ENCODE peak calls at places on chromosomes 4 and X, in eight cellular contexts. A is fibroblast of lung, F is GM23248, J is HepG2, G is endothelial cell of umbilical vein, N is PC-9, V is MM.1S, O is astrocyte. D is an unnamed sample.

GRCh38 chr4:157052429-157053040 is 23.4 kb upstream of the GLRB start:
- DNase-seq in A (no peak), F (no peak), J (no peak), G (no peak), N (no peak), V (no peak), O (no peak), D (no peak)

GRCh38 chrX:103918584-103919335 is 43.7 kb upstream of the TMSB15B start:
- DNase-seq in A (peak; percentile 47), F (peak; percentile 74), J (no peak), G (peak; percentile 76), N (no peak), V (peak; percentile 56), O (peak; percentile 66), D (peak; percentile 52)

GRCh38 chr4:175540151-175540550 is 271.9 kb downstream of the GPM6A start:
- DNase-seq in A (no peak), F (no peak), J (no peak), G (no peak), N (peak; percentile 36), V (no peak), O (no peak), D (no peak)

GRCh38 chrX:114924846-114925245 is 92.6 kb downstream of the IL13RA2 start:
- DNase-seq in A (peak; percentile 11), F (peak; percentile 47), J (no peak), G (no peak), N (peak; percentile 69), V (no peak), O (peak; percentile 69), D (no peak)

GRCh38 chrX:16826207-16826606 is 39.9 kb downstream of the TXLNG start:
- DNase-seq in A (peak; percentile 62), F (peak; percentile 57), J (peak; percentile 78), G (peak; percentile 50), N (peak; percentile 46), V (peak; percentile 39), O (peak; percentile 49), D (peak; percentile 71)

GRCh38 chrX:34559325-34559724 is 97.8 kb downstream of the TMEM47 start:
- DNase-seq in A (peak; percentile 34), F (no peak), J (no peak), G (peak; percentile 40), N (no peak), V (peak; percentile 7), O (peak; percentile 2), D (peak; percentile 60)

GRCh38 chr4:93759506-93759905 is 69.0 kb upstream of the ATOH1 start:
- DNase-seq in A (no peak), F (peak; percentile 3), J (no peak), G (no peak), N (no peak), V (no peak), O (no peak), D (no peak)

GRCh38 chr4:25993564-25994185 is 79.7 kb downstream of the SMIM20 start:
- DNase-seq in A (peak; percentile 23), F (peak; percentile 41), J (peak; percentile 35), G (no peak), N (no peak), V (peak; percentile 21), O (peak; percentile 35), D (peak; percentile 54)

GRCh38 chrX:52425710-52426245 is 57.0 kb downstream of the XAGE2 start:
- DNase-seq in A (peak; percentile 24), F (peak; percentile 29), J (no peak), G (no peak), N (no peak), V (no peak), O (peak; percentile 33), D (no peak)

GRCh38 chr4:110615366-110616161 is 7.3 kb downstream of the PITX2 start:
- DNase-seq in A (no peak), F (no peak), J (no peak), G (no peak), N (no peak), V (no peak), O (no peak), D (no peak)

GRCh38 chr4:110614981-110615365 is 7.9 kb downstream of the PITX2 start:
- DNase-seq in A (no peak), F (no peak), J (no peak), G (no peak), N (no peak), V (no peak), O (no peak), D (no peak)

GRCh38 chr4:110617095-110617494 is 5.8 kb downstream of the PITX2 start:
- DNase-seq in A (no peak), F (no peak), J (no peak), G (no peak), N (no peak), V (no peak), O (no peak), D (no peak)

GRCh38 chr4:110618091-110619000 is 4.5 kb downstream of the PITX2 start:
- DNase-seq in A (no peak), F (no peak), J (no peak), G (no peak), N (no peak), V (no peak), O (no peak), D (no peak)

DNA sequence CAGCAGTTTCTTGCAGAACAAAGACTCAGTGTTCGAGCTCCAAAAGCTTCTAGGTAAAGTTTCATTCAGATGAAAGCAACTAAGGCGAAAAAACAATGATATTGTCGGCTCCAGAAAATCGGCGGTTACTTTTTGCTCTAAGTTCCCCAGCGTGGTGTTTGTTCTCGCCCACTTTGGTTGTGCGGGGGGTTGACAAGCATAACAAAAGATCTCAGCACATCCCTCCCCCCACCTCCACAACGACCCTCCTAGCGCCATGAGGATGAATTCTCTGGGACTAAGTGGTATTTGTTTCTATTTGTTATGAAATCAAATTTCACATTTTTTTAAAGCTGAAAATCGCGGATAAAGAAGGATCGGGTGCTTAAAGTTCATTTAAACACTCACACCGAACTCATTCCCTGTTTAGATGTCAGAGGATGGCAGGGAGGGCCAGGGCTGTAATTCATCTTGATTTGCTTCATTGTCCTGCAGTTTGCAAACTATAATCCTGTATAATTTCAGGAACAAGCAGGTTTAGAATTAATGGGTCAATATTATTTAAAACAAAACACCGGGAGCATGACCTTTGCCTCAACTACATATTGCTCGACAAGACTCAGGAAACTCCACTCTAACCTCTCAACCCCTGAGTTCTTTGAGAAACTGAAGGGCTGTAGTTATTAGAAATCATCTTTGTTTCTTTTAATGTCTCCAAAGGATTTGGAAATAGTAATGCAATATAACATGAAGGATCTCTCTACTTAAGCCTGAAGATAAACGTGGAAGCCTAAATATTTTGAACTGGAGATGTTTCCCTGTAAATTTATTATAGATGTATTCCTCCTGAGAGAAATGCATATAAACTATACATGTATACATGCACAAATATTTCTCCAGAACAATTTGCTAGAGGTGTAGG is 6.5 kb downstream of the PITX2 start:
- DNase-seq in A (no peak), F (no peak), J (no peak), G (no peak), N (no peak), V (no peak), O (no peak), D (no peak)
- TF ChIP-seq EZH2 in A (peak; percentile 57), F (no peak), J (no peak), G (peak; percentile 92), N (no peak), V (no peak), O (peak; percentile 32), D (no peak)

DNA sequence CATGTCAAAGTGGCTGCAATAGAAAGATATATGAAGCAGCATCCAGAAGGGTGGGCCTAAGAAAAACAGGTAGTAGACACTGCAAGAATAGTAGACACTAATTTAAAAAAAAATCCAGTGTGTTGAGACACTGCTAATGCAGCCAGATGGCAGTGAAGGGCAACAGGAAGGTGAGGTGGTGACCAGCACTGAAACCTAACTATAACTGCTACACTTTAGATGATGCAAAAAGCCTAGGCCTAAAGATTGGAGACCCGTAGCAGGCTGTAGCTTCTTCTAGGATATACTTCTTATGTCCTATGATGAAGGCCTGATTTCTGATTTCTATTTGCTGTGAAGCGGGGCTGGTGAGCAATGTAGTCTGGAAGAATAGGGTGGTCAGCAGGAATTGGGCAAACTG is 38.7 kb upstream of the SH3KBP1 start:
- DNase-seq in A (no peak), F (no peak), J (no peak), G (no peak), N (no peak), V (peak; percentile 48), O (no peak), D (no peak)
- TF ChIP-seq EZH2 in A (no peak), F (no peak), J (no peak), G (no peak), N (no peak), V (no peak), O (no peak), D (no peak)

GRCh38 chrX:150205011-150205410 is 158.1 kb upstream of the MAMLD1 start:
- DNase-seq in A (peak; percentile 75), F (no peak), J (no peak), G (no peak), N (no peak), V (no peak), O (no peak), D (no peak)
- TF ChIP-seq EZH2 in A (no peak), F (no peak), J (no peak), G (no peak), N (no peak), V (no peak), O (no peak), D (no peak)

GRCh38 chr4:53377319-53378170 is at the start of gene FIP1L1:
- DNase-seq in A (peak; percentile 91), F (peak; percentile 94), J (peak; percentile 83), G (peak; percentile 95), N (peak; percentile 71), V (peak; percentile 95), O (peak; percentile 71), D (peak; percentile 84)
- TF ChIP-seq EZH2 in A (no peak), F (no peak), J (no peak), G (no peak), N (no peak), V (no peak), O (no peak), D (no peak)

DNA sequence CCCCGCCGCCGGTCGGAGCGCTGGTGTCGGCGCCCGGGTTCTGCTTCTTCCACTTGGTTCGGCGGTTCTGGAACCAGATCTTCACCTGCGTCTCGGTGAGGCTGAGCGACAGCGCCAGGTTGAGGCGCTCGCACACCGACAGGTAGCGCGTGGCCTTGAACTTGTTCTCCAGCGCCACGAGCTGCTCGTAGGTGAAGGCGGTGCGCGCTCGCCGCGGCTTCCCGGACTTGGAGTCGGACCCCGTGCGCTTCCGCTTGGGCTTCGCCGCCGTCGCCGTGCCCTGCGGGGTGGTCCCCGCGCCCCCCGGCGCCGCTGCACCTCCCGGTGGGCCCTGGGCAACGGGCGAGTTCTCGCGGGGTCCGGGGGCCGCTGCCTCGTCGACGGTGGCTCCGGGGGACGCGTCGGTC is 3.1 kb downstream of the NKX1-1 start:
- DNase-seq in A (no peak), F (no peak), J (no peak), G (no peak), N (no peak), V (no peak), O (no peak), D (no peak)
- TF ChIP-seq EZH2 in A (peak; percentile 97), F (no peak), J (no peak), G (peak; percentile 51), N (no peak), V (no peak), O (no peak), D (no peak)

GRCh38 chr4:150583287-150584197 is 1.6 kb downstream of the MAB21L2 start:
- DNase-seq in A (peak; percentile 61), F (no peak), J (no peak), G (peak; percentile 26), N (no peak), V (no peak), O (peak; percentile 44), D (no peak)
- TF ChIP-seq EZH2 in A (no peak), F (no peak), J (no peak), G (no peak), N (no peak), V (no peak), O (no peak), D (no peak)